ENCODE peak calls at places on chromosomes 5 and 9, in eight cellular contexts. N is cardiac muscle cell; I is activated CD4-positive, CD25-positive, alpha-beta regulatory T cell; O is NCI-H2081; W is heart left ventricle; J is activated T-helper 1 cell treated with anti-CD3 and anti-CD28 coated beads, Interleukin-12 subunit alpha, Interleukin-12 subunit beta, Interleukin-2, Interleukin-4 antibody, amounts not matched to agents 30 ng/mL and 10 ng/mL and 1 ng/mL, durations not matched to agents 14 hours and 24 hours and 36 hours; F is NCI-H446 treated with DMSO at 0.1 percent for 48 hours; V is anterior cingulate cortex. B is an unnamed sample.

GRCh38 chr5:45277860-45278259 is 418.3 kb downstream of the HCN1 start:
- DNase-seq in N (no peak), O (no peak), I (no peak), V (no peak), W (no peak), F (no peak), J (no peak), B (no peak)

GRCh38 chr9:116653580-116654355 is 33.3 kb upstream of the TRIM32 start:
- DNase-seq in W (peak; percentile 41), I (no peak), N (no peak), O (no peak), F (no peak), J (no peak), V (no peak), B (no peak)

GRCh38 chr5:132026516-132027008 is 15.1 kb upstream of the ACSL6 start:
- DNase-seq in F (no peak), J (peak; percentile 52), N (no peak), V (no peak), I (no peak), O (no peak), W (no peak), B (no peak)

GRCh38 chr5:120463026-120463770 is 902 bp upstream of the PRR16 start:
- DNase-seq in O (no peak), J (no peak), F (no peak), I (no peak), W (no peak), N (no peak), V (no peak), B (no peak)

GRCh38 chr9:81351166-81351565 is 338.2 kb downstream of the TLE1 start:
- DNase-seq in V (no peak), I (no peak), J (no peak), O (no peak), F (no peak), W (no peak), N (no peak), B (no peak)

GRCh38 chr9:97675655-97676054 is 21.5 kb downstream of the XPA start:
- DNase-seq in V (no peak), I (no peak), J (no peak), W (no peak), O (no peak), F (no peak), N (no peak), B (no peak)

GRCh38 chr9:136729144-136729543 is 13.6 kb downstream of the LCN10 start:
- DNase-seq in F (no peak), V (no peak), J (no peak), I (no peak), O (no peak), N (no peak), W (no peak), B (no peak)

GRCh38 chr9:124770359-124771020 is 621 bp downstream of the NR6A1 start:
- DNase-seq in J (no peak), F (no peak), V (no peak), O (no peak), W (peak; percentile 47), I (no peak), N (peak; percentile 49), B (peak; percentile 78)

GRCh38 chr5:111627862-111628261 is 115.5 kb upstream of the STARD4 start:
- DNase-seq in F (no peak), J (no peak), O (no peak), I (no peak), N (no peak), V (no peak), W (no peak), B (no peak)

GRCh38 chr5:167720201-167720600 is 571.2 kb upstream of the WWC1 start:
- DNase-seq in O (no peak), I (no peak), V (no peak), W (no peak), F (no peak), N (no peak), J (no peak), B (no peak)

GRCh38 chr5:92939428-92939827 is 641.6 kb downstream of the NR2F1-AS1 start:
- DNase-seq in I (no peak), N (no peak), V (no peak), W (no peak), O (no peak), F (peak; percentile 76), J (no peak), B (no peak)

GRCh38 chr5:169574147-169574646 is 9.4 kb upstream of the SPDL1 start:
- DNase-seq in F (no peak), V (no peak), O (no peak), W (no peak), J (no peak), N (no peak), I (no peak), B (no peak)

GRCh38 chr9:16728128-16728505 is 142.4 kb downstream of the BNC2 start:
- DNase-seq in O (no peak), I (no peak), V (no peak), F (peak; percentile 57), N (no peak), J (no peak), W (no peak), B (no peak)

GRCh38 chr9:114112778-114113585 is 13.9 kb upstream of the KIF12 start:
- DNase-seq in O (no peak), V (no peak), F (no peak), J (no peak), I (no peak), N (no peak), W (peak; percentile 76), B (no peak)

GRCh38 chr5:54733101-54733500 is 215.5 kb downstream of the SNX18 start:
- DNase-seq in W (no peak), N (no peak), O (no peak), F (no peak), J (no peak), V (no peak), I (no peak), B (no peak)

GRCh38 chr9:98906273-98907040 is 37.2 kb upstream of the COL15A1 start:
- DNase-seq in O (no peak), V (no peak), J (no peak), W (peak; percentile 57), F (no peak), N (no peak), I (no peak), B (peak; percentile 67)

GRCh38 chr5:69415584-69415958 is 655 bp downstream of the MARVELD2 start:
- DNase-seq in I (no peak), N (peak; percentile 5), J (no peak), F (no peak), V (no peak), W (no peak), O (no peak), B (no peak)

GRCh38 chr9:133282454-133283238 is 7.6 kb upstream of the ABO start:
- DNase-seq in I (no peak), O (peak; percentile 52), F (no peak), N (no peak), W (no peak), V (no peak), J (no peak), B (peak; percentile 75)

GRCh38 chr5:57432876-57433275 is 49.7 kb downstream of the ACTBL2 start:
- DNase-seq in J (no peak), F (no peak), I (no peak), N (no peak), W (no peak), V (no peak), O (no peak), B (no peak)

GRCh38 chr5:8058626-8059180 is 189.8 kb downstream of the MTRR start:
- DNase-seq in V (no peak), W (no peak), O (no peak), J (no peak), I (no peak), N (no peak), F (no peak), B (no peak)

GRCh38 chr5:116372931-116373597 is 201.6 kb downstream of the SEMA6A start:
- DNase-seq in V (no peak), W (no peak), N (no peak), J (no peak), O (no peak), F (no peak), I (no peak), B (no peak)

GRCh38 chr9:16202913-16203734 is 650.3 kb downstream of the CCDC171 start:
- DNase-seq in V (no peak), I (no peak), N (no peak), O (no peak), J (no peak), F (no peak), W (no peak), B (no peak)

GRCh38 chr5:106113922-106114321 is 1556.8 kb downstream of the EFNA5 start:
- DNase-seq in I (no peak), W (no peak), F (no peak), J (no peak), V (no peak), O (no peak), N (no peak), B (no peak)

GRCh38 chr5:178399723-178400115 is 167.1 kb upstream of the PHYKPL start:
- DNase-seq in F (no peak), J (no peak), O (no peak), W (no peak), N (no peak), V (no peak), I (no peak), B (no peak)

GRCh38 chr9:77879344-77880089 is 152.1 kb downstream of the GNAQ start:
- DNase-seq in O (no peak), N (no peak), W (no peak), V (no peak), I (no peak), J (no peak), F (no peak), B (no peak)

GRCh38 chr9:112091805-112092204 is 83.3 kb downstream of the SUSD1 start:
- DNase-seq in O (peak; percentile 13), F (no peak), W (no peak), N (peak; percentile 35), V (no peak), I (no peak), J (no peak), B (no peak)

GRCh38 chr5:32230356-32231099 is 56.4 kb upstream of the GOLPH3 start:
- DNase-seq in W (no peak), I (no peak), J (no peak), O (no peak), N (no peak), F (no peak), V (no peak), B (no peak)

GRCh38 chr5:135236187-135236835 is 162.7 kb downstream of the MACROH2A1 start:
- DNase-seq in I (no peak), N (no peak), F (no peak), O (no peak), J (no peak), V (no peak), W (no peak), B (no peak)

GRCh38 chr9:126721531-126722098 is 83.2 kb upstream of the ZBTB43 start:
- DNase-seq in J (no peak), N (no peak), I (no peak), V (no peak), W (no peak), F (no peak), O (no peak), B (no peak)

GRCh38 chr9:120730661-120731514 is 16.6 kb upstream of the MEGF9 start:
- DNase-seq in N (no peak), F (peak; percentile 47), O (no peak), I (no peak), V (no peak), W (no peak), J (no peak), B (no peak)

GRCh38 chr5:135248801-135249231 is 150.2 kb downstream of the MACROH2A1 start:
- DNase-seq in F (no peak), I (no peak), J (no peak), O (no peak), V (no peak), N (no peak), W (no peak), B (no peak)

GRCh38 chr5:154722097-154722496 is 33.1 kb upstream of the LARP1 start:
- DNase-seq in O (no peak), I (no peak), W (no peak), F (no peak), J (no peak), V (no peak), N (no peak), B (no peak)

GRCh38 chr5:151298063-151298462 is 5.5 kb downstream of the SLC36A3 start:
- DNase-seq in J (peak; percentile 5), W (no peak), O (no peak), I (no peak), F (peak; percentile 3), V (no peak), N (peak; percentile 47), B (no peak)

GRCh38 chr5:160774646-160775313 is 77.2 kb downstream of the ATP10B start:
- DNase-seq in I (no peak), F (no peak), N (peak; percentile 17), W (no peak), V (no peak), J (no peak), O (no peak), B (no peak)